ENCODE peak calls at places on chromosomes 13 and 19, in nine cellular contexts. L, W, N, K, E, P, I, H and A are unnamed samples.

GRCh38 chr13:53200498-53201453 is 172.2 kb downstream of the OLFM4 start:
- DNase-seq in L (peak; percentile 2), W (no peak), N (no peak), K (no peak), E (no peak), P (peak; percentile 53), I (no peak), H (peak; percentile 96), A (no peak)

GRCh38 chr19:10769533-10770491 is 51.9 kb downstream of the DNM2 start:
- DNase-seq in L (no peak), W (peak; percentile 83), N (no peak), K (no peak), E (no peak), P (no peak), I (no peak), H (peak; percentile 50), A (no peak)

GRCh38 chr19:41376241-41376997 is at the start of gene TMEM91:
- DNase-seq in L (no peak), W (no peak), N (no peak), K (no peak), E (no peak), P (peak; percentile 64), I (no peak), H (peak; percentile 84), A (peak; percentile 21)

GRCh38 chr19:45682117-45682516 is 9.6 kb downstream of the SNRPD2 start:
- DNase-seq in L (no peak), W (no peak), N (no peak), K (no peak), E (no peak), P (no peak), I (no peak), H (no peak), A (no peak)

GRCh38 chr13:108816381-108816780 is 187.0 kb downstream of the MYO16 start:
- DNase-seq in L (no peak), W (no peak), N (no peak), K (no peak), E (no peak), P (no peak), I (no peak), H (no peak), A (no peak)

GRCh38 chr19:1261863-1262686 is 7.1 kb upstream of the CIRBP start:
- DNase-seq in L (no peak), W (peak; percentile 71), N (peak; percentile 92), K (no peak), E (no peak), P (peak; percentile 88), I (no peak), H (peak; percentile 23), A (peak; percentile 45)

GRCh38 chr13:46179576-46180368 is 2.2 kb downstream of the LCP1 start:
- DNase-seq in L (no peak), W (no peak), N (no peak), K (peak; percentile 81), E (no peak), P (peak; percentile 85), I (no peak), H (no peak), A (no peak)

GRCh38 chr19:36488816-36489138 is 584 bp downstream of the ZNF566 start:
- DNase-seq in L (peak; percentile 5), W (no peak), N (peak; percentile 70), K (peak; percentile 41), E (peak; percentile 23), P (no peak), I (no peak), H (peak; percentile 18), A (no peak)

GRCh38 chr13:20945952-20946383 is 43.4 kb upstream of the XPO4 start:
- DNase-seq in L (peak; percentile 22), W (no peak), N (no peak), K (no peak), E (no peak), P (peak; percentile 69), I (no peak), H (peak; percentile 34), A (no peak)

GRCh38 chr19:40192758-40193586 is 1.7 kb downstream of the MAP3K10 start:
- DNase-seq in L (no peak), W (peak; percentile 10), N (no peak), K (no peak), E (no peak), P (no peak), I (no peak), H (no peak), A (no peak)

GRCh38 chr19:41442473-41443360 is at the start of gene ERICH4:
- DNase-seq in L (no peak), W (no peak), N (peak; percentile 68), K (no peak), E (no peak), P (no peak), I (no peak), H (no peak), A (no peak)

GRCh38 chr13:24631922-24632321 is 48.3 kb upstream of the ATP12A start:
- DNase-seq in L (no peak), W (no peak), N (no peak), K (no peak), E (no peak), P (no peak), I (no peak), H (no peak), A (no peak)

GRCh38 chr13:67200605-67201004 is 29.5 kb downstream of the PCDH9 start:
- DNase-seq in L (no peak), W (no peak), N (no peak), K (no peak), E (no peak), P (no peak), I (no peak), H (no peak), A (no peak)

GRCh38 chr13:37956536-37956935 is 87.0 kb upstream of the TRPC4 start:
- DNase-seq in L (no peak), W (no peak), N (no peak), K (no peak), E (no peak), P (no peak), I (no peak), H (no peak), A (no peak)

GRCh38 chr19:8585057-8585893 is 8.0 kb upstream of the MYO1F start:
- DNase-seq in L (no peak), W (no peak), N (no peak), K (no peak), E (no peak), P (no peak), I (no peak), H (no peak), A (no peak)

GRCh38 chr13:42487221-42487620 is 86.7 kb upstream of the TNFSF11 start:
- DNase-seq in L (no peak), W (no peak), N (no peak), K (no peak), E (no peak), P (no peak), I (no peak), H (no peak), A (no peak)

GRCh38 chr13:75347925-75348324 is 134.0 kb downstream of the TBC1D4 start:
- DNase-seq in L (no peak), W (no peak), N (no peak), K (no peak), E (no peak), P (no peak), I (no peak), H (no peak), A (no peak)

GRCh38 chr19:19120308-19121156 is 17.7 kb downstream of the TMEM161A start:
- DNase-seq in L (no peak), W (peak; percentile 27), N (no peak), K (peak; percentile 41), E (no peak), P (peak; percentile 79), I (peak; percentile 31), H (peak; percentile 97), A (peak; percentile 13)